ENCODE peak calls at places on chromosomes 2 and 18, in five cellular contexts. A is GM12878, R is A549, P is HepG2, J is K562. Y is an unnamed sample.

GRCh38 chr2:168208652-168209051 is 38.7 kb downstream of the STK39 start:
- DNase-seq in A (no peak), J (peak), P (no peak), R (no peak), Y (no peak)

GRCh38 chr2:119836455-119837142 is 76.9 kb downstream of the PTPN4 start:
- DNase-seq in P (no peak), R (no peak), A (no peak), J (no peak), Y (no peak)

GRCh38 chr2:3958465-3958864 is 255.1 kb downstream of the DCDC2C start:
- DNase-seq in A (no peak), R (no peak), P (no peak), J (no peak), Y (no peak)

GRCh38 chr2:237497009-237497819 is 10.2 kb downstream of the MLPH start:
- DNase-seq in J (no peak), P (no peak), A (no peak), R (no peak), Y (no peak)

GRCh38 chr2:34107811-34108210 is 508.7 kb upstream of the FAM98A start:
- DNase-seq in J (no peak), P (no peak), A (no peak), R (no peak), Y (peak)

GRCh38 chr2:98028931-98029717 is 33.4 kb upstream of the TMEM131 start:
- DNase-seq in R (no peak), P (no peak), A (no peak), J (no peak), Y (no peak)

GRCh38 chr2:26653207-26654060 is 12.3 kb upstream of the CIB4 start:
- DNase-seq in R (no peak), A (no peak), J (no peak), P (no peak), Y (no peak)

GRCh38 chr2:64338910-64339500 is 115.0 kb upstream of the LGALSL start:
- DNase-seq in J (no peak), R (no peak), A (no peak), P (no peak), Y (no peak)

GRCh38 chr2:173370198-173370597 is 15.5 kb downstream of the CDCA7 start:
- DNase-seq in R (no peak), J (no peak), A (no peak), P (no peak), Y (peak)

GRCh38 chr18:26536032-26536431 is 12.3 kb downstream of the KCTD1 start:
- DNase-seq in R (no peak), A (no peak), P (no peak), J (no peak), Y (no peak)

GRCh38 chr2:221529943-221530652 is 42.0 kb downstream of the EPHA4 start:
- DNase-seq in J (no peak), R (no peak), P (no peak), A (no peak), Y (peak)
- TF ChIP-seq MYC in J (no peak), R (no peak), P (no peak), A (no peak), Y (no peak)

GRCh38 chr2:15927546-15928218 is 12.7 kb upstream of the MYCN start:
- DNase-seq in A (no peak), R (no peak), J (no peak), P (no peak), Y (no peak)
- H3K27ac ChIP-seq in A (no peak), R (no peak), J (no peak), P (no peak), Y (no peak)

GRCh38 chr2:229445501-229446294 is 174.6 kb upstream of the PID1 start:
- DNase-seq in A (no peak), J (no peak), P (no peak), R (no peak), Y (no peak)
- TF ChIP-seq MYC in A (no peak), J (no peak), P (no peak), R (no peak), Y (no peak)

DNA sequence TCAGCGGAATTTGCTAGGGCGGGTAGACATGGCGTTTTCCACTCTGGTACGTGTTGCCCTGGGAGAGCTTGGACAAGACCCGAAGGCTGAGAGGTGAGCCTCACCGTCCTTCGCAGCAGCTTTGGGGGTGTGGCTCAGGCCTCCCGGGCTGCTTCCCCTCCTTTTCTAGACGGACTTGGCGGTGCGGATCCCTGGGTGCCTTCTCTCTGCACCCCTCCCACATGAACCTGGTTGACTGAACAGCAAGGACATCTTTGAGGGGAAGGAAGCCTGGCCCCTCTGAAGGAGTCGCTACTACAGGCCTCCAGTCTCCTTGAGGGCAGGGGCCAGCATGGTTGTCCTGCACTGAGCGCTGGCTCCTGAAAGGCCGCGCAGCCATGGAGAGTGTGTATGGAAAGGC is 9.7 kb downstream of the CNNM4 start:
- DNase-seq in A (no peak), J (no peak), P (no peak), R (no peak), Y (no peak)
- H3K27ac ChIP-seq in A (no peak), J (no peak), P (peak), R (no peak), Y (no peak)

GRCh38 chr18:49884959-49885358 is 71.6 kb upstream of the ACAA2 start:
- DNase-seq in P (no peak), J (no peak), R (no peak), A (no peak), Y (no peak)
- TF ChIP-seq MYC in P (no peak), J (no peak), R (no peak), A (no peak), Y (no peak)

DNA sequence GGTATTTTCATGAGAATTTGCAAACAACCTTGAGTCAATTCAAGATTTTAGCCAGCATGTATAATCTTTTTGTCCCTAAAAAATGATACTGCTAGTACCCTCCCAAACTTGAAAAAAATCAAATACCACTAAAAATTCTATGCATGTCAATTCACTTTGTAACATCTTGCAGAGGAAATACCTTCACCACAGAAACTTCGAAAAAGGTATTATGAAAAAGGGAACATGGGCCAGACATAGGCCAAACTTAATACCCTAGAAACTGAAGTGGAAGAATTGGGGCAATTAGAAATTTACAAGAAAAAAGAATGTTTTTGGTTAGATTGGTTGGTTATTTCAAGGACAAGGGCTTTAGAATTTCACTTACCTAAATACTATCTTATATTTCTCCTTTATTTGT is 48.5 kb downstream of the PAX3 start:
- DNase-seq in A (no peak), J (no peak), P (no peak), R (no peak), Y (no peak)
- H3K27ac ChIP-seq in A (no peak), J (no peak), P (no peak), R (no peak), Y (no peak)

DNA sequence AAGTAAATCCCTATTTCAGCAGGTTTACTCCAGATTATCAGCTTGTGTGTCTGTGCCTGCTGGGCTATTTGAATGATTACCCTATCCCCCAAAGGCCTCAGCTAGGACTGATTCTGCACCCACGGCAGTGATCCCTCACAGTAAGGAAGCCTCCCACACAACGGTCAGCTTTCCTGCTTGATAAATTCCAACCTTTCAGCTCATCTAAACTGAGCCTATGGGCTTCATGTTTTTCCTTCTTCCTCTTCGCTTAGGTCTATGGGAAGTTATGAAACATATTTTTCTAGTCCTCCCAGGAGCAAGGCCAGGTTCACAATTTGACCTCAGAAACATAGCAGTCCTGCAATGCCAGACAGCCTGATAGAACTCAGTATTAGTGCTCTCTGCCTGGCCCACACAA is 171.0 kb downstream of the ZNF521 start:
- DNase-seq in A (no peak), P (no peak), R (no peak), J (no peak), Y (no peak)
- TF ChIP-seq MYC in A (no peak), P (no peak), R (no peak), J (no peak), Y (no peak)